ENCODE peak calls at places on chromosomes 4 and X, in five cellular contexts. X is suprapubic skin, H is lower lobe of right lung, J is WERI-Rb-1, V is sigmoid colon. L is an unnamed sample.

GRCh38 chrX:150366951-150367545 is 3.9 kb downstream of the MAMLD1 start:
- DNase-seq in X (no peak), H (no peak), J (no peak), V (no peak), L (no peak)

GRCh38 chr4:54525602-54526001 is 132.2 kb upstream of the KIT start:
- DNase-seq in X (no peak), H (no peak), J (no peak), V (no peak), L (no peak)

GRCh38 chrX:14554132-14554715 is 24.9 kb downstream of the GLRA2 start:
- DNase-seq in X (no peak), H (no peak), J (no peak), V (no peak), L (no peak)

GRCh38 chr4:19327364-19327763 is 924.3 kb upstream of the SLIT2 start:
- DNase-seq in X (no peak), H (no peak), J (no peak), V (no peak), L (no peak)

GRCh38 chr4:84683065-84683464 is 100.1 kb downstream of the CDS1 start:
- DNase-seq in X (no peak), H (no peak), J (no peak), V (no peak), L (no peak)

GRCh38 chrX:113539599-113540356 is 699.1 kb upstream of the AMOT start:
- DNase-seq in X (no peak), H (no peak), J (no peak), V (no peak), L (no peak)

GRCh38 chr4:139556735-139557505 is 901 bp upstream of the SETD7 start:
- DNase-seq in X (peak; percentile 82), H (peak; percentile 80), J (peak; percentile 63), V (peak; percentile 79), L (peak; percentile 21)

GRCh38 chr4:33407496-33407895 is 2687.3 kb downstream of the PCDH7 start:
- DNase-seq in X (no peak), H (no peak), J (no peak), V (no peak), L (no peak)

GRCh38 chr4:137934046-137934445 is 308.1 kb downstream of the SLC7A11 start:
- DNase-seq in X (no peak), H (no peak), J (no peak), V (no peak), L (no peak)

GRCh38 chrX:107628662-107629532 is 587 bp downstream of the PRPS1 start:
- DNase-seq in X (no peak), H (peak; percentile 46), J (peak; percentile 24), V (no peak), L (no peak)

GRCh38 chrX:107626916-107627315 is 1.4 kb upstream of the PRPS1 start:
- DNase-seq in X (no peak), H (no peak), J (no peak), V (no peak), L (no peak)

GRCh38 chrX:107630031-107630689 is 1.9 kb downstream of the PRPS1 start:
- DNase-seq in X (no peak), H (no peak), J (no peak), V (no peak), L (no peak)

GRCh38 chrX:107627792-107628661 is at the start of gene PRPS1:
- DNase-seq in X (peak; percentile 94), H (peak; percentile 93), J (peak; percentile 93), V (peak; percentile 96), L (peak; percentile 67)

GRCh38 chrX:107629533-107629909 is 1.2 kb downstream of the PRPS1 start:
- DNase-seq in X (no peak), H (no peak), J (no peak), V (no peak), L (no peak)
- H3K27ac ChIP-seq in X (no peak overlapping the region), H (no peak overlapping the region), J (no peak overlapping the region), V (peak overlapping the region; percentile 81), L (no peak overlapping the region)

GRCh38 chrX:13159886-13160285 is 115.5 kb upstream of the FAM9C start:
- DNase-seq in X (no peak), H (no peak), J (no peak), V (no peak), L (no peak)
- H3K27ac ChIP-seq in X (no peak overlapping the region), H (no peak overlapping the region), J (no peak overlapping the region), V (peak overlapping the region; percentile 50), L (no peak overlapping the region)

DNA sequence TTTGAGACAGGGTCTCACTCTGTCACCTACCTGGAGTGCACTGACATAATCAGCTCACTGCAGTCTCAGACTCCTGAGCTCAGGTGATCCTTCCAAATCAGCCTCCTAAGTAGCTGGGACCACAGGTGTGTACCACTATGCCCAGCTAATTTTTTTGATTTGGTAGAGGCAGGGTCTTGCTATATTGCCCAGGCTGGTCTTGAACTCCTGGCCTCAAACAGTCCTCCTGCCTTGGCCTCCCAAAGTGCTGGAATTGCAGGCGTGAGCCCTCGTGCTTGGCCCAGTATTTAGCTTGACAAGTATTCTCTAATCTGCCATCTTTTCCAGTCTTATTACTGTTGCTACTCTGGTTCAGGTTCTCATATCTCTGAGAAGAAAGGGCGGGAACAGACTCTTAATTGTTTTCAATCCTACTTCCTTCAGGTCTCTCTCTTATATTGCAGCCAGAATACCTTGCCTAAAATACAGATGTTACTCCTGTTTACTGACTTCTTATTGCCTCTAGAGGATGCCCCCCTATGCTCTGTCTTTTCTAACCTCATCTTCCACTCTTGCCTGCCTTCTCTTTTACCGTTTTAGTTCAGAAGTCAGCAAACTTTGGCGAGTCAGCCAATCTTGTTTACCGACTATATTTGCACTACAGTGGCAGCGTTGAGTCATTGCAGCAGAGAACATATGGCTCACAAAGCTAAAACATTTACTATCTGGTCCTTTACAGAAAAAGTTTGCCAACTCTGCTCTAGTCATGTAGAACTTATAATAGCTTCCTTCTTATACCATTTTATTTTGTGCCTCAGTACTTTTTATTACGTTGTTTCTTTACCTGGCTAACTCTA is 19.0 kb downstream of the MRPL1 start:
- DNase-seq in X (no peak), H (no peak), J (no peak), V (no peak), L (no peak)
- H3K27ac ChIP-seq in X (peak overlapping the region; percentile 73), H (no peak overlapping the region), J (no peak overlapping the region), V (no peak overlapping the region), L (no peak overlapping the region)

GRCh38 chrX:153700967-153701366 is 13.2 kb downstream of the SLC6A8 start:
- DNase-seq in X (no peak), H (no peak), J (no peak), V (no peak), L (no peak)
- H3K27ac ChIP-seq in X (peak overlapping the region; percentile 60), H (no peak overlapping the region), J (no peak overlapping the region), V (peak overlapping the region; percentile 78), L (no peak overlapping the region)

GRCh38 chrX:21373637-21374162 is 518 bp upstream of the CNKSR2 start:
- DNase-seq in X (no peak), H (no peak), J (peak; percentile 29), V (no peak), L (no peak)

GRCh38 chrX:21376636-21377035 is 2.4 kb downstream of the CNKSR2 start:
- DNase-seq in X (no peak), H (no peak), J (no peak), V (no peak), L (no peak)

GRCh38 chrX:21374163-21374993 is at the start of gene CNKSR2:
- DNase-seq in X (no peak), H (peak; percentile 61), J (peak; percentile 86), V (peak; percentile 75), L (no peak)

GRCh38 chrX:21375795-21376069 is 1.5 kb downstream of the CNKSR2 start:
- DNase-seq in X (no peak), H (no peak), J (no peak), V (no peak), L (no peak)

GRCh38 chrX:21374994-21375794 is 976 bp downstream of the CNKSR2 start:
- DNase-seq in X (no peak), H (peak; percentile 32), J (peak; percentile 11), V (no peak), L (no peak)
- H3K27ac ChIP-seq in X (peak overlapping the region; percentile 38), H (no peak overlapping the region), J (peak overlapping the region; percentile 75), V (peak overlapping the region; percentile 50), L (no peak overlapping the region)

L was measured in thoracic aorta.